ENCODE peak calls at places on chromosomes 3 and 15, in eight cellular contexts. P, X, N, S, J, T, Z and R are unnamed samples.

GRCh38 chr15:75460646-75461045 is 9.2 kb upstream of the SIN3A start:
- DNase-seq in S (no peak), Z (no peak), T (no peak), N (no peak), X (no peak), J (no peak), P (no peak), R (no peak)

GRCh38 chr3:132180337-132180791 is 136.8 kb upstream of the ACP3 start:
- DNase-seq in T (peak; percentile 12), P (no peak), X (peak; percentile 45), N (peak; percentile 79), Z (no peak), S (peak; percentile 31), J (peak; percentile 66), R (peak; percentile 71)

GRCh38 chr15:93088200-93088980 is 621 bp downstream of the RGMA start:
- DNase-seq in S (no peak), T (no peak), Z (peak; percentile 80), J (no peak), N (peak; percentile 19), P (no peak), X (no peak), R (peak; percentile 29)

GRCh38 chr15:98308117-98308516 is 340.2 kb upstream of the IGF1R start:
- DNase-seq in N (no peak), J (no peak), S (no peak), Z (no peak), P (no peak), T (no peak), X (no peak), R (no peak)

GRCh38 chr3:124858275-124858674 is 28.9 kb downstream of the ITGB5 start:
- DNase-seq in N (peak; percentile 75), P (no peak), J (peak; percentile 54), S (no peak), Z (no peak), X (no peak), T (no peak), R (no peak)

GRCh38 chr3:123489400-123490004 is 40.6 kb upstream of the ADCY5 start:
- DNase-seq in P (peak; percentile 95), T (no peak), Z (no peak), J (peak; percentile 56), S (peak; percentile 11), N (peak; percentile 77), X (peak; percentile 52), R (peak; percentile 68)

GRCh38 chr15:90101130-90101968 is 919 bp downstream of the IDH2 start:
- DNase-seq in N (peak; percentile 25), S (no peak), P (peak; percentile 89), X (no peak), T (no peak), Z (peak; percentile 91), J (no peak), R (no peak)

GRCh38 chr15:85597155-85597815 is 197.4 kb downstream of the KLHL25 start:
- DNase-seq in T (no peak), P (no peak), N (no peak), Z (no peak), J (no peak), X (no peak), S (no peak), R (no peak)

GRCh38 chr3:177521305-177521704 is 324.0 kb upstream of the TBL1XR1 start:
- DNase-seq in P (no peak), J (no peak), S (no peak), N (no peak), Z (no peak), X (no peak), T (no peak), R (peak; percentile 90)

GRCh38 chr3:176796371-176796770 is 400.9 kb downstream of the TBL1XR1 start:
- DNase-seq in Z (no peak), P (no peak), J (peak; percentile 9), S (no peak), X (no peak), N (peak; percentile 10), T (no peak), R (no peak)

GRCh38 chr3:71348831-71349230 is 234.7 kb downstream of the FOXP1 start:
- DNase-seq in X (no peak), J (no peak), T (no peak), S (no peak), N (no peak), P (no peak), Z (no peak), R (no peak)

GRCh38 chr3:64443553-64444331 is 218.5 kb upstream of the PRICKLE2 start:
- DNase-seq in J (peak; percentile 74), T (no peak), Z (no peak), P (peak; percentile 87), X (no peak), S (peak; percentile 64), N (peak; percentile 18), R (no peak)

GRCh38 chr3:111981457-111981763 is 2.6 kb downstream of the ABHD10 start:
- DNase-seq in X (no peak), N (no peak), Z (no peak), S (no peak), J (no peak), P (no peak), T (no peak), R (no peak)

GRCh38 chr3:111980716-111981456 is 2.1 kb downstream of the ABHD10 start:
- DNase-seq in P (no peak), Z (no peak), N (no peak), J (no peak), T (no peak), S (no peak), X (no peak), R (no peak)

GRCh38 chr3:111978493-111978832 is 363 bp upstream of the ABHD10 start:
- DNase-seq in X (no peak), P (no peak), N (no peak), S (no peak), T (no peak), J (no peak), Z (no peak), R (no peak)

GRCh38 chr3:111979689-111980025 is 831 bp downstream of the ABHD10 start:
- DNase-seq in X (no peak), S (no peak), J (no peak), P (no peak), N (no peak), T (no peak), Z (no peak), R (no peak)

GRCh38 chr3:111978833-111979688 is at the start of gene ABHD10:
- DNase-seq in J (peak; percentile 98), P (peak; percentile 99), S (peak; percentile 94), X (peak; percentile 94), Z (peak; percentile 99), T (peak; percentile 96), N (peak; percentile 99), R (peak; percentile 98)
- TF ChIP-seq CTCF in J (no peak), P (no peak), S (no peak), X (no peak), Z (no peak), T (no peak), N (no peak), R (no peak)

GRCh38 chr3:48595526-48596121 is 495 bp upstream of the COL7A1 start:
- DNase-seq in P (peak; percentile 91), T (no peak), J (peak; percentile 86), Z (no peak), S (peak; percentile 72), X (no peak), N (peak; percentile 97), R (peak; percentile 96)

GRCh38 chr3:48596157-48596556 is 1.0 kb upstream of the COL7A1 start:
- DNase-seq in S (no peak), Z (no peak), J (no peak), P (no peak), T (no peak), N (no peak), X (no peak), R (no peak)

GRCh38 chr3:48593337-48593736 is 1.8 kb downstream of the COL7A1 start:
- DNase-seq in T (no peak), J (no peak), S (no peak), N (no peak), Z (no peak), P (no peak), X (no peak), R (no peak)

GRCh38 chr3:48595075-48595525 is at the start of gene COL7A1:
- DNase-seq in P (no peak), T (no peak), J (no peak), N (no peak), Z (no peak), X (no peak), S (no peak), R (peak; percentile 77)

DNA sequence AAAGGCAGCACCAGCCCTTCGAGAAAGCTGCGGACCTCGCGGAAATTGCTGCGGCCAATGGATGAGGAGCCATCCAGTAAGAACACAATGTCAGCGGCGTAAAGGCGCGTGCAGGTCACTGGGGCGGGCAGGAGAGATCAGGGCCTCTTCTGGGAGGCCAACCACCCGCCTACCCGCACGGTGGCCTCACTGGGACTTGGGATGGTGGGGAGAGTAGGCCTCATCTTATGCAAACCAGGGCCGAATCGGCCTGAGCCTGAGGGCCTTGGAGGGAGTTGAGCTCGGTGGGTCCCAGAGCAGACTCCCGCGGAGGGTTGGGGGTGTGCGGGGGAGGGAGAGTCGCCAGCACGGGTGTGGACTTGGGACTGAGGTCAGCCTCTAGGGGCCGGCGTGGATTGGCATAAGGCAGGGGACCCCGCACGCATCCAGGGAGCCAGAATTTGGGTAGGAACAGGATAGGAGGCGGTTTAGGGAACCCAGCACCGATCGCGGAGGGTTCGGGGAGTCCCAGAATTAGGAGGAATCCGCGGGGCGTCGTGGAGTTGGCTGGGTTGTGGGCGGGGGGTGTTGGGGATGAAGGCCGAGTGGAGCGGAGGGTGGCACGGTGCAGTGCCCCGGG is 589 bp downstream of the COL7A1 start:
- DNase-seq in X (no peak), J (peak; percentile 19), T (no peak), S (no peak), N (peak; percentile 36), Z (no peak), P (no peak), R (peak; percentile 37)
- H3K4me3 ChIP-seq in X (peak overlapping the region; percentile 43), J (peak overlapping the region; percentile 52), T (no peak overlapping the region), S (peak overlapping the region; percentile 62), N (peak overlapping the region; percentile 61), Z (peak overlapping the region; percentile 37), P (peak overlapping the region; percentile 7), R (peak overlapping the region; percentile 77)

GRCh38 chr3:155548194-155548593 is 196.7 kb downstream of the PLCH1 start:
- DNase-seq in N (peak; percentile 4), S (peak; percentile 8), X (no peak), J (no peak), Z (no peak), P (no peak), T (no peak), R (peak; percentile 69)
- TF ChIP-seq CTCF in N (no peak), S (peak; percentile 11), X (no peak), J (no peak), Z (no peak), P (no peak), T (no peak), R (peak; percentile 32)

GRCh38 chr3:115336836-115337235 is 189.7 kb upstream of the ZBTB20 start:
- DNase-seq in P (no peak), T (no peak), Z (no peak), N (no peak), X (no peak), S (no peak), J (no peak), R (peak; percentile 78)

GRCh38 chr3:115341208-115341607 is 194.1 kb upstream of the ZBTB20 start:
- DNase-seq in Z (no peak), T (no peak), N (peak; percentile 76), J (peak; percentile 78), S (no peak), X (no peak), P (no peak), R (peak; percentile 77)

DNA sequence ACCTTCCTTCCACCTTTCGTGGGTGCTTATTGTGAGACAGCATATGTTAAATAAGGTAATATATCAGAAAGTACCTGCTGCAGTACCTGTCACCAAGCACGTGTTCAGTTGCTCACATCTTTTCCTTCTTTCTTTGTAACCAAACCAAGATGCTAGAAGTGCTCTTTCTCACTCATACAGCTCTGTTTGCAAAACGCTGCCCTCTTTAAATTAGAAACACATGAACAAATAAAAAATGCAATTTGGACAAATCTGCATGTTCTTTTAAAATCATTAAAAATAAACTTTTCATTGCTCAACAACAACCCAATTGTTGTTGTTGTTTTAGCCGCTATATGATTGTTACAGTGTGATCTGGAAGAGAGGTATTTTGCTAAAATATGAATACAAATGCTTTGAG is 193.5 kb upstream of the ZBTB20 start:
- DNase-seq in N (no peak), P (no peak), T (no peak), X (no peak), J (no peak), S (no peak), Z (no peak), R (no peak)
- H3K4me3 ChIP-seq in N (no peak overlapping the region), P (no peak overlapping the region), T (no peak overlapping the region), X (no peak overlapping the region), J (no peak overlapping the region), S (no peak overlapping the region), Z (no peak overlapping the region), R (no peak overlapping the region)